ENCODE peak calls at places on chromosome 13, in five cellular contexts. L, A, J, C and H are unnamed samples.

GRCh38 chr13:36088001-36088400 is 43.2 kb downstream of the DCLK1 start:
- DNase-seq in C (no peak), A (no peak), L (no peak), J (no peak), H (peak; percentile 36)

GRCh38 chr13:86945596-86945995 is 725.6 kb upstream of the SLITRK5 start:
- DNase-seq in J (no peak), A (no peak), L (no peak), C (no peak), H (no peak)

GRCh38 chr13:43572601-43573360 is 214.0 kb downstream of the ENOX1 start:
- DNase-seq in C (no peak), J (peak; percentile 25), A (no peak), L (peak; percentile 29), H (peak; percentile 44)

GRCh38 chr13:69374036-69374435 is 733.6 kb upstream of the ATXN8OS start:
- DNase-seq in J (no peak), C (no peak), L (no peak), A (no peak), H (no peak)

GRCh38 chr13:33262997-33263396 is 22.6 kb downstream of the STARD13 start:
- DNase-seq in A (no peak), J (no peak), C (no peak), L (no peak), H (no peak)

GRCh38 chr13:58594978-58595600 is 963.5 kb downstream of the PCDH17 start:
- DNase-seq in L (no peak), C (no peak), A (no peak), J (no peak), H (no peak)

GRCh38 chr13:52921194-52921593 is 72.8 kb upstream of the PCDH8 start:
- DNase-seq in J (no peak), A (peak; percentile 26), C (no peak), L (no peak), H (no peak)

GRCh38 chr13:57604442-57604841 is 27.1 kb upstream of the PCDH17 start:
- DNase-seq in A (no peak), L (no peak), J (no peak), C (no peak), H (no peak)

GRCh38 chr13:81986308-81986707 is 1645.4 kb upstream of the SPRY2 start:
- DNase-seq in A (no peak), L (no peak), C (no peak), J (no peak), H (no peak)

GRCh38 chr13:60583911-60584753 is 187.1 kb downstream of the TDRD3 start:
- DNase-seq in A (peak; percentile 11), C (no peak), J (peak; percentile 73), L (peak; percentile 25), H (peak; percentile 82)

GRCh38 chr13:28753946-28754345 is 35.2 kb upstream of the SLC46A3 start:
- DNase-seq in J (no peak), A (no peak), L (no peak), C (no peak), H (no peak)

GRCh38 chr13:109881347-109881725 is 95.0 kb upstream of the IRS2 start:
- DNase-seq in L (no peak), A (no peak), C (no peak), J (no peak), H (no peak)

GRCh38 chr13:30111810-30112209 is 195.5 kb downstream of the KATNAL1 start:
- DNase-seq in J (no peak), A (no peak), C (no peak), L (no peak), H (peak; percentile 88)

GRCh38 chr13:50783066-50783465 is 60.4 kb downstream of the DLEU7 start:
- DNase-seq in L (no peak), A (no peak), J (no peak), C (no peak), H (no peak)

GRCh38 chr13:65725001-65725400 is 1505.1 kb downstream of the PCDH9 start:
- DNase-seq in C (no peak), J (peak; percentile 8), A (no peak), L (no peak), H (no peak)

GRCh38 chr13:91400094-91400462 is 1.7 kb downstream of the GPC5 start:
- DNase-seq in C (no peak), L (peak; percentile 4), J (no peak), A (no peak), H (peak; percentile 56)

GRCh38 chr13:47798906-47799305 is 202.2 kb downstream of the SUCLA2 start:
- DNase-seq in J (peak; percentile 21), A (no peak), L (no peak), C (no peak), H (no peak)

GRCh38 chr13:71879129-71879535 is 12.1 kb upstream of the DACH1 start:
- DNase-seq in L (peak; percentile 71), A (peak; percentile 12), C (no peak), J (peak; percentile 27), H (no peak)

GRCh38 chr13:111280226-111280625 is 40.2 kb upstream of the TEX29 start:
- DNase-seq in C (no peak), L (no peak), J (no peak), A (no peak), H (no peak)

GRCh38 chr13:111281751-111282311 is 38.6 kb upstream of the TEX29 start:
- DNase-seq in C (no peak), A (peak; percentile 15), J (peak; percentile 85), L (no peak), H (peak; percentile 91)

GRCh38 chr13:111282425-111282824 is 38.0 kb upstream of the TEX29 start:
- DNase-seq in C (no peak), L (no peak), J (no peak), A (no peak), H (no peak)

GRCh38 chr13:111279253-111279652 is 41.2 kb upstream of the TEX29 start:
- DNase-seq in C (no peak), L (no peak), J (no peak), A (no peak), H (no peak)

DNA sequence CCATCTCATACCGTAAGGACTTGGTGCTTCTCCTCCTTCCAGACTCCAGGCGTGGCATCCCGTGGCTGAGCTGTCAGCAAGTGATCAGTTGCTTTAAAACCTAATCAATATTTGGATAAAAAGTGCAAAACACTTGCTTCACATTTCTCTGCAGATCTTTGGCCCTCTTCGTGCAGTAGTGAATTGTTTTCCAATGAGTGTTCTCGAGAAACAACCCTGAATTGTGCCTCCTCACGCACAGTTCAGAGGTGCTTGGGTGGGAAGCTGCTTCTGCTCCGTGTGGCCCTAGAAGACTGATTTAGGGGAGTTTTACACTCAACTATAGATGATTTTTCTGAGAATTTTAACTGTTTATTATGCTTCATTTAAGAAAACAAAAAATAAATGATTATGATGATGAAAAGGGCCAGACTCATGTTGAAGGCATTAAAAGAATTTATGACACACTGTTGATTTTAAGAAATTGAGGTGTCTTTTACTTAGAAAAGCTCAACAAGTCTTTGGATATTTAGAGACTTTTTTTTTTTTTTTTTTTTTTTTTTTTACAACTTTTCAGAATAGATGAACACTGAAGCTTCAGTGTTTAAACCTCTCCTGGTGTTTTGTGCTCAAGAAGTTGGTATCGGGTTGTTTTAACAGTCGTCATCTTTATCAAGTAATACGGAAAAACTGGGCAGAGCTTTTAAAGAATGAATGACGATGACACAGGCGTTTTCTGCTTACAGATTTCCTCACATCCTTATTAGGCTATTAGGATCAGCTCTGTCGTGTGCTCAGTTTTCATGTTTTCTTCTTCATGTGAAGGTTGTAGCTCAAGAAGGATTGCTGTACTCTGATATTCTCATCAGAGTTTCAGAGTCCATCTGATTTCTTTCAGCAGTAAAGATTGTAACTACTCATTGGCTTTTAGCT is 39.5 kb upstream of the TEX29 start:
- DNase-seq in L (no peak), A (no peak), C (no peak), J (peak; percentile 86), H (peak; percentile 82)
- H3K27ac ChIP-seq in L (no peak overlapping the region), A (no peak overlapping the region), C (peak overlapping the region; percentile 71), J (peak overlapping the region; percentile 61), H (peak overlapping the region; percentile 95)

GRCh38 chr13:97976551-97977375 is 23.3 kb downstream of the IPO5 start:
- DNase-seq in J (no peak), L (no peak), A (peak; percentile 4), C (no peak), H (peak; percentile 92)

GRCh38 chr13:97979556-97979955 is 26.1 kb downstream of the IPO5 start:
- DNase-seq in C (no peak), A (no peak), J (no peak), L (no peak), H (no peak)

GRCh38 chr13:97977982-97978381 is 24.5 kb downstream of the IPO5 start:
- DNase-seq in C (no peak), A (no peak), L (no peak), J (no peak), H (no peak)

GRCh38 chr13:97977376-97977705 is 23.9 kb downstream of the IPO5 start:
- DNase-seq in A (no peak), C (no peak), J (no peak), L (no peak), H (no peak)

DNA sequence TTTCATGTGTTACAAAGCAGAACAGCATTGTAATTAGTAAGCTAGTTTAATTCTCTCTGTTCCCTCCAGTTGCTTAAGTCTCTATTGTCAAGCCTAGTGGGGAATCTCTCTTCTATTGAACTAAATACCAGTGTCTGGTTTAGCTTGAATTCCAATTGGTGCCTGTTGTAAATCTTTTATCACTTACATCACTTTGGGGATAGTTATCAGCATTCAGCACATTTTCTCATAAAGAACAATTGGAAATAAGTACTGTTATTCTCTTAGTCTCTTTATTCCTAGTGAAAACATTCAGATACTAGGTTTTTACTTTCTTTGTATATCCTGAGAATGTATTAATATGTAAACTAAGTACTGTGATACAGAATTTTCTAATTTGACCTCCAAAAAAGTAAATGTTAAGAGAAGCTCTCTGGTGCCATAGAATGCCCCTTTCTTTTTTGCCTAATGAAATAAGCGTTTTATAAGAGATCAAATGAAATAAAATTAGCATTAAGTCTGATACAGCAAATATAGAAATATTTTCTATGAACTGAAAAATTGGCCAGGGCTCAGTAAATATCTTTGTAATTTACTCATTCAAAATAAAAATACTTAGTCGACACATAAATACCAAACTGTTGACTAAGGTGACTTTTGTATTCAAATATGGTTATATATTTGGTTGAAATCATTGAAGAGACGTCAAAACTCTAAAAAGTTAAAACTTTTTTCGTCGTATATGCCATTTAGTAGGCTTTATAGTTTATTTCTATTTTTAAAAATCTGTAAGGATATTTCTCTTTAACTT is 25.4 kb downstream of the IPO5 start:
- DNase-seq in L (peak; percentile 85), A (no peak), C (no peak), J (peak; percentile 28), H (peak; percentile 68)
- H3K4me3 ChIP-seq in L (peak overlapping the region; percentile 86), A (no peak overlapping the region), C (no peak overlapping the region), J (peak overlapping the region; percentile 20), H (peak overlapping the region; percentile 93)

DNA sequence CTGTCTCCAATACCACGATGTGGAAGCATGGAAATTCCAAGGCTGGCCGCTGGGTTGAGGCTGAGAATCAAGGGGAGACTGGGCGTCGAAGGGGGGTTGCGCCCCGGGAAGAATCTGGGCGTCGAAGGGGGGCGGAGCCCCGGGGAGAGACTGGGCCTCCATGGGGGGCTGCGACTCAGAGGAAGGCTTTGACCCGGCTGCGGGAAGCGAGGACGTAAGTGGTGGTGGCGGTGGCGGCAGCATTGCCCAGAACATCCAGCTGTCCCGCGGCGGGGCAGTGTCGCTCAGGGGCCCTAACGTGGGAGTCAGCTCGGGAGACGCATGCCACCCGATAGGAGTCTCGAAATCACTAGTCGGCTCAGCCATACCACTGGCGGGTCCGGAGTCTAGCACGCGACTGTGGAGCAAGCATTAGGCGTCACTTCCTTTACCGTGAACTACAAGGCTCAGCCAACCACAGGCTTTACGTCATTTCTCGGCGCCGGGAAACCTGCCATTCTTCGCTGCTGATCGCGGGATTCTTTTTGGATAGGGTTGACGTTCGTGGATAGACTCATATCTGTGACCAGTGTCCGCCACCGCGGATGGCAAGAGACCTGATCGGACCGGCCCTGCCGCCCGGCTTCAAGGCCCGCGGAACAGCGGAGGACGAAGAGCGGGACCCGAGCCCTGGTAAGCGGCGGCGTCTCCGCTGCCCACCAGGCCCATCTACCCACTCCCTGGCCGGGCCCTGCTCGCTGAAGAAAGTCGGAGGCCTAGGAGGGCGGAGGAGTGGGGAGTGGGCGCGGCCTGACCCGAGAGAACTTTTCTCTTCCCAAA is at the start of the genes GPALPP1 and NUFIP1:
- DNase-seq in J (peak; percentile 95), A (peak; percentile 95), L (peak; percentile 94), C (peak; percentile 94), H (peak; percentile 98)
- TF ChIP-seq CTCF in J (no peak), A (peak; percentile 12), L (no peak), C (peak; percentile 18), H (no peak)

GRCh38 chr13:40439928-40440327 is 226.5 kb downstream of the FOXO1 start:
- DNase-seq in C (peak; percentile 79), J (no peak), A (peak; percentile 56), L (no peak), H (no peak)
- H3K27ac ChIP-seq in C (peak overlapping the region; percentile 74), J (no peak overlapping the region), A (no peak overlapping the region), L (no peak overlapping the region), H (no peak overlapping the region)